ENCODE peak calls at places on chromosomes 2 and 18, in seven cellular contexts. One of them, this sample, is unnamed.
A peak's percentile ranks its signal among the peaks of the same experiment; 100 is the strongest.

GRCh38 chr2:224968051-224968450 is 74.2 kb downstream of the DOCK10 start:
- DNase-seq in T-helper 2 cell: no peak
- DNase-seq in T-helper 22 cell: no peak
- DNase-seq in thyroid gland: no peak
- DNase-seq in neuronal stem cell: no peak
- DNase-seq in PC-3: peak; percentile 19
- DNase-seq in NCI-H774: no peak
- DNase-seq in this sample: no peak

GRCh38 chr2:177180269-177181021 is 32.1 kb upstream of the HNRNPA3 start:
- DNase-seq in T-helper 2 cell: no peak
- DNase-seq in T-helper 22 cell: no peak
- DNase-seq in thyroid gland: no peak
- DNase-seq in neuronal stem cell: no peak
- DNase-seq in PC-3: peak; percentile 29
- DNase-seq in NCI-H774: no peak
- DNase-seq in this sample: no peak

GRCh38 chr2:37582911-37583310 is 88.5 kb downstream of the CDC42EP3 start:
- DNase-seq in T-helper 2 cell: no peak
- DNase-seq in T-helper 22 cell: no peak
- DNase-seq in thyroid gland: no peak
- DNase-seq in neuronal stem cell: no peak
- DNase-seq in PC-3: no peak
- DNase-seq in NCI-H774: no peak
- DNase-seq in this sample: no peak

GRCh38 chr2:56589820-56590219 is 406.0 kb downstream of the CCDC85A start:
- DNase-seq in T-helper 2 cell: no peak
- DNase-seq in T-helper 22 cell: no peak
- DNase-seq in thyroid gland: no peak
- DNase-seq in neuronal stem cell: no peak
- DNase-seq in PC-3: no peak
- DNase-seq in NCI-H774: no peak
- DNase-seq in this sample: no peak

GRCh38 chr18:32899819-32900218 is 127.0 kb upstream of the KLHL14 start:
- DNase-seq in T-helper 2 cell: no peak
- DNase-seq in T-helper 22 cell: no peak
- DNase-seq in thyroid gland: no peak
- DNase-seq in neuronal stem cell: no peak
- DNase-seq in PC-3: peak; percentile 3
- DNase-seq in NCI-H774: no peak
- DNase-seq in this sample: no peak

GRCh38 chr2:69225933-69226332 is 161.1 kb downstream of the GFPT1 start:
- DNase-seq in T-helper 2 cell: no peak
- DNase-seq in T-helper 22 cell: no peak
- DNase-seq in thyroid gland: no peak
- DNase-seq in neuronal stem cell: no peak
- DNase-seq in PC-3: no peak
- DNase-seq in NCI-H774: no peak
- DNase-seq in this sample: no peak

GRCh38 chr2:168286535-168286934 is 39.1 kb upstream of the STK39 start:
- DNase-seq in T-helper 2 cell: no peak
- DNase-seq in T-helper 22 cell: no peak
- DNase-seq in thyroid gland: no peak
- DNase-seq in neuronal stem cell: no peak
- DNase-seq in PC-3: no peak
- DNase-seq in NCI-H774: no peak
- DNase-seq in this sample: no peak

GRCh38 chr2:196638765-196639164 is 750 bp upstream of the CCDC150 start:
- DNase-seq in T-helper 2 cell: no peak
- DNase-seq in T-helper 22 cell: no peak
- DNase-seq in thyroid gland: peak; percentile 3
- DNase-seq in neuronal stem cell: no peak
- DNase-seq in PC-3: no peak
- DNase-seq in NCI-H774: no peak
- DNase-seq in this sample: no peak

GRCh38 chr2:9477914-9478313 is 3.6 kb downstream of the IAH1 start:
- DNase-seq in T-helper 2 cell: no peak
- DNase-seq in T-helper 22 cell: no peak
- DNase-seq in thyroid gland: no peak
- DNase-seq in neuronal stem cell: no peak
- DNase-seq in PC-3: no peak
- DNase-seq in NCI-H774: no peak
- DNase-seq in this sample: no peak

GRCh38 chr2:95300391-95300938 is 3.3 kb downstream of the KCNIP3 start:
- DNase-seq in T-helper 2 cell: no peak
- DNase-seq in T-helper 22 cell: no peak
- DNase-seq in thyroid gland: peak; percentile 96
- DNase-seq in neuronal stem cell: no peak
- DNase-seq in PC-3: no peak
- DNase-seq in NCI-H774: peak; percentile 47
- DNase-seq in this sample: no peak

GRCh38 chr2:235007664-235008457 is 56.0 kb downstream of the SH3BP4 start:
- DNase-seq in T-helper 2 cell: no peak
- DNase-seq in T-helper 22 cell: no peak
- DNase-seq in thyroid gland: no peak
- DNase-seq in neuronal stem cell: no peak
- DNase-seq in PC-3: no peak
- DNase-seq in NCI-H774: no peak
- DNase-seq in this sample: no peak

GRCh38 chr2:134454426-134454825 is 200.6 kb downstream of the MGAT5 start:
- DNase-seq in T-helper 2 cell: no peak
- DNase-seq in T-helper 22 cell: no peak
- DNase-seq in thyroid gland: no peak
- DNase-seq in neuronal stem cell: no peak
- DNase-seq in PC-3: no peak
- DNase-seq in NCI-H774: no peak
- DNase-seq in this sample: no peak